ENCODE peak calls at places on chromosomes 16 and 17, in four cellular contexts. One of them, this sample, is unnamed.

GRCh38 chr17:15963670-15964110 is 18.8 kb downstream of the ADORA2B start:
- DNase-seq in mammary epithelial cell: peak
- DNase-seq in neural progenitor cell: no peak
- DNase-seq in thoracic aorta: no peak
- DNase-seq in this sample: peak

GRCh38 chr16:30395992-30396560 is 856 bp downstream of the ZNF48 start:
- DNase-seq in mammary epithelial cell: no peak
- DNase-seq in neural progenitor cell: no peak
- DNase-seq in thoracic aorta: no peak
- DNase-seq in this sample: no peak

GRCh38 chr16:22946433-22946832 is 132.5 kb downstream of the HS3ST2 start:
- DNase-seq in mammary epithelial cell: no peak
- DNase-seq in neural progenitor cell: no peak
- DNase-seq in thoracic aorta: no peak
- DNase-seq in this sample: peak

GRCh38 chr17:73452056-73452455 is 140.3 kb upstream of the CDC42EP4 start:
- DNase-seq in mammary epithelial cell: no peak
- DNase-seq in neural progenitor cell: no peak
- DNase-seq in thoracic aorta: no peak
- DNase-seq in this sample: no peak

GRCh38 chr17:76796081-76796480 is 58.2 kb downstream of the MFSD11 start:
- DNase-seq in mammary epithelial cell: no peak
- DNase-seq in neural progenitor cell: no peak
- DNase-seq in thoracic aorta: no peak
- DNase-seq in this sample: no peak

GRCh38 chr16:47713225-47713595 is 252.1 kb downstream of the PHKB start:
- DNase-seq in mammary epithelial cell: peak
- DNase-seq in neural progenitor cell: no peak
- DNase-seq in thoracic aorta: no peak
- DNase-seq in this sample: peak

GRCh38 chr16:89026121-89026612 is 49.2 kb upstream of the CBFA2T3 start:
- DNase-seq in mammary epithelial cell: peak
- DNase-seq in neural progenitor cell: no peak
- DNase-seq in thoracic aorta: no peak
- DNase-seq in this sample: no peak

GRCh38 chr17:1561420-1562177 is 993 bp downstream of the PITPNA start:
- DNase-seq in mammary epithelial cell: peak
- DNase-seq in neural progenitor cell: peak
- DNase-seq in thoracic aorta: no peak
- DNase-seq in this sample: peak

GRCh38 chr17:42414782-42415409 is 8.2 kb downstream of the CAVIN1 start:
- DNase-seq in mammary epithelial cell: no peak
- DNase-seq in neural progenitor cell: no peak
- DNase-seq in thoracic aorta: no peak
- DNase-seq in this sample: no peak

DNA sequence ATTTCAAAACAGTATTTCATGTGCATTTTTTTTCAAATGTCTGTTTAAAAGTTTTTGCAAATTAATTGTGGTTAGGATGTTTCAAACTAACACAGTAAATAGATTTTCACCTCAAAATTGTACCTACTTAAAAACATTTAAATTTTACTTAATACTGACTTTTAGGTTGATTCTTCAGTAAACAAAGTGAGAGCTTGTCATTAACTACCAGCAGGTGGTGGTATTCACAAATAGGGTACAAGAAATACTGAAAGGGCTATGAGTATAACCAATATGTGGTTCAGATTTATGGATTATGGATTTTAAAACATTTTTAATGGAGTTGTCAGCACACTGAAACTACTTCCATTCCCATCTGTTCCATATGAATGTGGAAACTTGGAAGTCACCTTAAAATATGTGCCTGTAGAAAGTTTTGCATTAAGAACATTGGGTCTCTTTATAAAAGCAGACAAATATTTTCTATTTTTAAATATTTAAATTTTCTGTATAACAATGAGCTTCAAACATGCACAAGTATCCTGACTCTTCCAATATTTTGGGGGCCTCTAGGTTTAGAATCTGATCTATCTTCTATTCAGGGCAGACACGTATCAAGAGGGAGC is 155.5 kb downstream of the SNX11 start:
- DNase-seq in mammary epithelial cell: no peak
- DNase-seq in neural progenitor cell: no peak
- DNase-seq in thoracic aorta: no peak
- DNase-seq in this sample: peak
- TF ChIP-seq CTCF in mammary epithelial cell: peak
- TF ChIP-seq CTCF in neural progenitor cell: peak
- TF ChIP-seq CTCF in thoracic aorta: no peak
- TF ChIP-seq CTCF in this sample: peak

GRCh38 chr17:2962236-2962635 is 101.2 kb downstream of the OR1D5 start:
- DNase-seq in mammary epithelial cell: no peak
- DNase-seq in neural progenitor cell: no peak
- DNase-seq in thoracic aorta: no peak
- DNase-seq in this sample: no peak
- TF ChIP-seq CTCF in mammary epithelial cell: no peak
- TF ChIP-seq CTCF in neural progenitor cell: no peak
- TF ChIP-seq CTCF in thoracic aorta: no peak
- TF ChIP-seq CTCF in this sample: no peak

GRCh38 chr16:3003582-3004270 is 9.0 kb upstream of the CLDN9 start:
- DNase-seq in mammary epithelial cell: peak
- DNase-seq in neural progenitor cell: peak
- DNase-seq in thoracic aorta: peak
- DNase-seq in this sample: peak
- TF ChIP-seq CTCF in mammary epithelial cell: peak
- TF ChIP-seq CTCF in neural progenitor cell: peak
- TF ChIP-seq CTCF in thoracic aorta: peak
- TF ChIP-seq CTCF in this sample: peak

GRCh38 chr17:58270476-58271290 is 10.1 kb downstream of the MPO start:
- DNase-seq in mammary epithelial cell: no peak
- DNase-seq in neural progenitor cell: no peak
- DNase-seq in thoracic aorta: no peak
- DNase-seq in this sample: no peak
- TF ChIP-seq CTCF in mammary epithelial cell: peak
- TF ChIP-seq CTCF in neural progenitor cell: peak
- TF ChIP-seq CTCF in thoracic aorta: no peak
- TF ChIP-seq CTCF in this sample: no peak

GRCh38 chr17:39636927-39637736 is at the start of gene STARD3:
- DNase-seq in mammary epithelial cell: peak
- DNase-seq in neural progenitor cell: peak
- DNase-seq in thoracic aorta: peak
- DNase-seq in this sample: peak
- TF ChIP-seq CTCF in mammary epithelial cell: peak
- TF ChIP-seq CTCF in neural progenitor cell: peak
- TF ChIP-seq CTCF in thoracic aorta: peak
- TF ChIP-seq CTCF in this sample: no peak